ENCODE peak calls at places on chromosomes 2 and 18, in six cellular contexts. C, S, H, O, Q and X are unnamed samples.

GRCh38 chr2:39127973-39128372 is 7.1 kb upstream of the SOS1 start:
- DNase-seq in S (no peak), H (no peak), O (no peak), Q (no peak), C (no peak), X (peak)

GRCh38 chr2:37630298-37630697 is 41.1 kb downstream of the CDC42EP3 start:
- DNase-seq in S (no peak), C (no peak), H (no peak), Q (no peak), O (no peak), X (no peak)

GRCh38 chr2:64276417-64277095 is 132.3 kb upstream of the PELI1 start:
- DNase-seq in C (no peak), H (no peak), O (peak), S (no peak), Q (no peak), X (peak)

GRCh38 chr18:13451661-13452447 is 233.3 kb downstream of the LDLRAD4 start:
- DNase-seq in O (no peak), S (no peak), H (peak), Q (no peak), C (no peak), X (no peak)

GRCh38 chr2:129895061-129895460 is 84.4 kb upstream of the RAB6C start:
- DNase-seq in S (no peak), C (no peak), Q (no peak), H (no peak), O (no peak), X (no peak)

GRCh38 chr2:46008082-46008870 is 288.9 kb upstream of the EPAS1 start:
- DNase-seq in Q (no peak), O (peak), C (no peak), S (no peak), H (no peak), X (peak)

GRCh38 chr18:5424903-5425302 is 118.9 kb downstream of the EPB41L3 start:
- DNase-seq in O (no peak), S (no peak), Q (peak), H (peak), C (peak), X (peak)

GRCh38 chr2:40716879-40717278 is 265.0 kb upstream of the SLC8A1 start:
- DNase-seq in S (no peak), O (peak), C (peak), Q (no peak), H (no peak), X (peak)

GRCh38 chr2:101109451-101110140 is 41.6 kb downstream of the TBC1D8 start:
- DNase-seq in Q (no peak), O (no peak), C (no peak), S (no peak), H (peak), X (no peak)

GRCh38 chr2:111710613-111711012 is 173.4 kb downstream of the ANAPC1 start:
- DNase-seq in H (no peak), Q (no peak), S (no peak), C (no peak), O (no peak), X (no peak)

GRCh38 chr2:162474006-162474405 is 130.1 kb downstream of the GCA start:
- DNase-seq in O (no peak), Q (no peak), H (no peak), C (no peak), S (no peak), X (no peak)

GRCh38 chr2:69386376-69386775 is 651 bp downstream of the GFPT1 start:
- DNase-seq in O (no peak), H (no peak), C (no peak), Q (no peak), S (no peak), X (peak)

GRCh38 chr2:74573747-74574562 is 19.4 kb downstream of the DOK1 start:
- DNase-seq in H (no peak), Q (no peak), C (no peak), O (peak), S (no peak), X (peak)

GRCh38 chr2:180077295-180077906 is 70.3 kb upstream of the CWC22 start:
- DNase-seq in Q (no peak), S (no peak), C (peak), O (no peak), H (peak), X (peak)